ENCODE peak calls at places on chromosome 21, in six cellular contexts. K is sigmoid colon, G is IMR-90, Y is colonic mucosa, W is SK-N-SH, J is adipocyte. H is an unnamed sample. For H3K27me3 and H3K36me3, the result is how much of the 10 kb centered on the place peaks cover.

GRCh38 chr21:14923468-14923867 is 141.3 kb downstream of the NRIP1 start:
- DNase-seq in W (no peak), K (no peak), J (peak), Y (no peak), G (peak), H (no peak)

GRCh38 chr21:38766987-38767722 is 38.6 kb upstream of the ETS2 start:
- DNase-seq in W (no peak), G (no peak), K (no peak), J (no peak), Y (peak), H (no peak)

GRCh38 chr21:36948686-36949085 is 17.8 kb downstream of the HLCS start:
- DNase-seq in J (peak), Y (no peak), G (peak), K (no peak), W (no peak), H (no peak)

GRCh38 chr21:45996311-45997204 is 15.0 kb downstream of the COL6A1 start:
- DNase-seq in G (no peak), J (no peak), K (peak), Y (peak), W (no peak), H (no peak)

GRCh38 chr21:46621457-46622182 is 13.9 kb upstream of the PRMT2 start:
- DNase-seq in J (no peak), K (peak), Y (no peak), W (no peak), G (no peak), H (no peak)

GRCh38 chr21:25254491-25255174 is 352.6 kb downstream of the MRPL39 start:
- DNase-seq in J (no peak), Y (no peak), K (no peak), G (no peak), W (peak), H (no peak)

GRCh38 chr21:46425566-46425965 is 33.1 kb upstream of the DIP2A start:
- DNase-seq in K (no peak), Y (no peak), J (no peak), G (no peak), W (no peak), H (no peak)

GRCh38 chr21:32921632-32922230 is 104.0 kb upstream of the OLIG2 start:
- DNase-seq in G (peak), Y (peak), W (no peak), J (no peak), K (no peak), H (peak)

GRCh38 chr21:35984654-35985366 is 75.5 kb downstream of the SETD4 start:
- DNase-seq in W (no peak), J (no peak), Y (no peak), K (no peak), G (no peak), H (no peak)

GRCh38 chr21:28111151-28111619 is 881.5 kb downstream of the LTN1 start:
- DNase-seq in W (peak), Y (peak), J (peak), G (peak), K (peak), H (peak)

GRCh38 chr21:15725949-15726348 is 3.8 kb upstream of the USP25 start:
- DNase-seq in J (no peak), W (no peak), Y (no peak), K (no peak), G (no peak), H (no peak)

GRCh38 chr21:46509760-46510159 is 51.1 kb downstream of the DIP2A start:
- DNase-seq in Y (peak), J (no peak), W (no peak), K (no peak), G (peak), H (no peak)

GRCh38 chr21:34915364-34915834 is 133.7 kb downstream of the RUNX1 start:
- DNase-seq in J (peak), G (peak), Y (no peak), K (no peak), W (no peak), H (no peak)

GRCh38 chr21:34372321-34372720 is 3.0 kb upstream of the SMIM11 start:
- DNase-seq in K (no peak), J (no peak), G (no peak), W (no peak), Y (no peak), H (no peak)

GRCh38 chr21:26769613-26770188 is 75.5 kb downstream of the ADAMTS1 start:
- DNase-seq in J (peak), W (peak), K (no peak), Y (no peak), G (peak), H (no peak)

GRCh38 chr21:41695513-41695912 is 71.3 kb downstream of the RIPK4 start:
- DNase-seq in J (no peak), K (no peak), G (no peak), W (no peak), Y (no peak), H (no peak)

GRCh38 chr21:41699311-41699710 is 67.5 kb downstream of the RIPK4 start:
- DNase-seq in J (no peak), W (no peak), K (no peak), G (no peak), Y (no peak), H (no peak)

GRCh38 chr21:41692216-41692615 is 74.6 kb downstream of the RIPK4 start:
- DNase-seq in Y (no peak), K (no peak), J (no peak), W (no peak), G (no peak), H (no peak)

GRCh38 chr21:41701749-41702148 is 65.1 kb downstream of the RIPK4 start:
- DNase-seq in Y (no peak), J (no peak), K (no peak), G (peak), W (no peak), H (no peak)

DNA sequence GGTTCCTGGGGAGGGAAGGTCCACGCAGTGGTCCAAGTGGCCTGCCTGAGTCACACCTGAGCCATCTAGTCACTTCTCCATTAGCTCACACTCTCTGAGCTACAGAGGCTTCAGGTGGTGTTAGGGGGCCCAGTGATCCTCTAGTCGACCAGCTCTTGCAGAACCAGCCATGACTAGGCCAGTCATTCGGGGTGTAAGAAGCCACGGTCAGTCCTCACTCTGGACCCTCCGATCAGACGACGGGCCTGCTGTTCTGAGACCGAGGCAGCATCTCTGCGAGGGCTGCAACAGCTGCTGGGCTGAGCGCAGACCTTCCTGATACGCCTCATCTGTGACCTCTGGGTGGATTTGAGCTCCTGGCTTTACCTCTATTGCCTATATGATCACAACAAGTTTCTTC is 68.8 kb downstream of the RIPK4 start:
- DNase-seq in K (no peak), J (no peak), Y (no peak), G (no peak), W (no peak), H (no peak)
- H3K4me3 ChIP-seq in K (no peak), J (no peak), Y (no peak), G (no peak), W (no peak), H (no peak)

GRCh38 chr21:44571296-44571695 is 2.2 kb upstream of the KRTAP10-4 start:
- DNase-seq in J (no peak), Y (no peak), W (no peak), K (no peak), G (no peak), H (no peak)

GRCh38 chr21:44568667-44569556 is 4.6 kb upstream of the KRTAP10-4 start:
- DNase-seq in K (peak), Y (no peak), W (no peak), J (no peak), G (no peak), H (no peak)

GRCh38 chr21:44568261-44568660 is 5.3 kb upstream of the KRTAP10-4 start:
- DNase-seq in K (no peak), Y (no peak), J (no peak), G (no peak), W (no peak), H (no peak)

GRCh38 chr21:44571844-44572782 is 1.4 kb upstream of the KRTAP10-4 start:
- DNase-seq in W (no peak), Y (no peak), J (no peak), K (peak), G (no peak), H (no peak)

GRCh38 chr21:44569861-44570517 is 3.5 kb upstream of the KRTAP10-4 start:
- DNase-seq in Y (no peak), G (no peak), W (no peak), J (no peak), K (peak), H (no peak)
- H3K27me3 ChIP-seq in Y (under half), G (under half), W (under half), J (under half), K (under half), H (under half)

GRCh38 chr21:44850208-44850800 is 23.2 kb downstream of the PTTG1IP start:
- DNase-seq in J (no peak), G (no peak), K (no peak), W (no peak), Y (peak), H (no peak)
- H3K36me3 ChIP-seq in J (half or more), G (under half), K (under half), W (half or more), Y (under half), H (half or more)

DNA sequence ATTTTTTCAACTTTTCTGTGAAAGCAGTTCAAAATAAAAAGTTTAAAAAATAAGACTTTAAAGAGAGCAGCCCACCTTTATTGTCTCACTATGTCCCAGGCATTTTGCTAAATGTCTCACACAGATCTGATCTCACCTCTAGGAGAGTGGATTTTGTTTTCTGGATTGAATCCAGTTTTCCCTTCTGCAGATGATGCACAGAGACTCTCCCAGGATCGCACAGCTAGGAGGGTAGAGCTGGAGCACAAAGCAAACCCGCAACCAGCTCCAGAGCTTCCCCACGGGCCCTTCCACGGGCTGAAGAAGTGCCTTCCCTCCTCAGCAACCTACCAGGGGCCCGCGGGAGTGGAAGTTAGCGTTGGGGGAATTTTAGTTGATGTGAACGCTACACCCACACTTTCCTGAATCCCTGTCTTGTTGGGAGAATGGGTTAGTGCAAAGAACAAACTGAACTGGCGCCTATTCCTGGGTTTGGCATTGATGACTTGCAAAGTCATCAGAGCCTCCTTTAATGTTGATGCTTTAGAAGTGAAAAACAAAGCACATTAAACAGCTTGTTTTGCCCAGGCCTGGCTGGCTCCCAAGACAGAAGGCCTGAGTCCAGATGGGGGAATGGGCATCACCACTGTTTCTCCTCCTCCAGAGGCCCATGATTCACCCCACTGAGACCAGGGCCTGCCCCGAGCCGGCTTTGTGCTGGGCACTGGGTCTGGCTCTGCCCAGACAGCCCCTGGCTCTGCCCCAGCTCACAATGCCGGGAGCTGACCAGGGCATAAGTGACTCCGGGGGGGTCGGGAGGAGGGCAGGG is 6.0 kb downstream of the C2CD2 start:
- DNase-seq in Y (no peak), W (no peak), G (peak), K (peak), J (peak), H (peak)
- H3K4me3 ChIP-seq in Y (no peak), W (no peak), G (no peak), K (no peak), J (peak), H (peak)

H was measured in MG63.